ENCODE peak calls at places on chromosome X, in six cellular contexts. One of them, this sample, is unnamed.
A peak's percentile ranks its signal among the peaks of the same experiment; 100 is the strongest.

GRCh38 chrX:53095796-53096195 is 1.9 kb downstream of the KANTR start:
- DNase-seq in uterus: no peak
- DNase-seq in AG09309: no peak
- DNase-seq in PC-3: no peak
- DNase-seq in NCI-H1092 treated with DMSO at 0.1 percent for 48 hours: no peak
- DNase-seq in activated CD4-positive, CD25-positive, alpha-beta regulatory T cell: no peak
- DNase-seq in this sample: no peak

GRCh38 chrX:48461830-48462229 is 8.2 kb downstream of the SLC38A5 start:
- DNase-seq in PC-3: no peak
- DNase-seq in AG09309: no peak
- DNase-seq in NCI-H1092 treated with DMSO at 0.1 percent for 48 hours: no peak
- DNase-seq in activated CD4-positive, CD25-positive, alpha-beta regulatory T cell: no peak
- DNase-seq in uterus: no peak
- DNase-seq in this sample: no peak

GRCh38 chrX:110678591-110678990 is 117.0 kb downstream of the CHRDL1 start:
- DNase-seq in AG09309: no peak
- DNase-seq in NCI-H1092 treated with DMSO at 0.1 percent for 48 hours: peak; percentile 5
- DNase-seq in uterus: no peak
- DNase-seq in activated CD4-positive, CD25-positive, alpha-beta regulatory T cell: no peak
- DNase-seq in PC-3: no peak
- DNase-seq in this sample: no peak

GRCh38 chrX:154125356-154126040 is 18.5 kb upstream of the OPN1LW start:
- DNase-seq in AG09309: no peak
- DNase-seq in activated CD4-positive, CD25-positive, alpha-beta regulatory T cell: no peak
- DNase-seq in PC-3: no peak
- DNase-seq in uterus: no peak
- DNase-seq in NCI-H1092 treated with DMSO at 0.1 percent for 48 hours: no peak
- DNase-seq in this sample: no peak

GRCh38 chrX:116749943-116750342 is 287.2 kb upstream of the CT83 start:
- DNase-seq in NCI-H1092 treated with DMSO at 0.1 percent for 48 hours: peak; percentile 7
- DNase-seq in uterus: no peak
- DNase-seq in activated CD4-positive, CD25-positive, alpha-beta regulatory T cell: no peak
- DNase-seq in AG09309: peak; percentile 10
- DNase-seq in PC-3: no peak
- DNase-seq in this sample: no peak

GRCh38 chrX:43560247-43560946 is 95.7 kb upstream of the MAOA start:
- DNase-seq in NCI-H1092 treated with DMSO at 0.1 percent for 48 hours: peak; percentile 17
- DNase-seq in activated CD4-positive, CD25-positive, alpha-beta regulatory T cell: no peak
- DNase-seq in PC-3: no peak
- DNase-seq in AG09309: no peak
- DNase-seq in uterus: no peak
- DNase-seq in this sample: no peak

GRCh38 chrX:151228935-151229334 is 52.6 kb downstream of the GPR50 start:
- DNase-seq in uterus: no peak
- DNase-seq in activated CD4-positive, CD25-positive, alpha-beta regulatory T cell: no peak
- DNase-seq in PC-3: no peak
- DNase-seq in AG09309: no peak
- DNase-seq in NCI-H1092 treated with DMSO at 0.1 percent for 48 hours: no peak
- DNase-seq in this sample: no peak

GRCh38 chrX:9958183-9958582 is 9.0 kb upstream of the CLDN34 start:
- DNase-seq in PC-3: no peak
- DNase-seq in uterus: no peak
- DNase-seq in AG09309: no peak
- DNase-seq in NCI-H1092 treated with DMSO at 0.1 percent for 48 hours: no peak
- DNase-seq in activated CD4-positive, CD25-positive, alpha-beta regulatory T cell: no peak
- DNase-seq in this sample: no peak

GRCh38 chrX:3393581-3394111 is 47.2 kb upstream of the MXRA5 start:
- DNase-seq in activated CD4-positive, CD25-positive, alpha-beta regulatory T cell: no peak
- DNase-seq in PC-3: no peak
- DNase-seq in AG09309: peak; percentile 74
- DNase-seq in uterus: no peak
- DNase-seq in NCI-H1092 treated with DMSO at 0.1 percent for 48 hours: no peak
- DNase-seq in this sample: no peak

GRCh38 chrX:378443-378842 is 8.3 kb downstream of the PPP2R3B start:
- DNase-seq in PC-3: no peak
- DNase-seq in AG09309: no peak
- DNase-seq in NCI-H1092 treated with DMSO at 0.1 percent for 48 hours: no peak
- DNase-seq in uterus: no peak
- DNase-seq in activated CD4-positive, CD25-positive, alpha-beta regulatory T cell: no peak
- DNase-seq in this sample: peak; percentile 26

GRCh38 chrX:136475236-136475635 is 12.5 kb upstream of the BRS3 start:
- DNase-seq in PC-3: no peak
- DNase-seq in uterus: no peak
- DNase-seq in AG09309: no peak
- DNase-seq in activated CD4-positive, CD25-positive, alpha-beta regulatory T cell: no peak
- DNase-seq in NCI-H1092 treated with DMSO at 0.1 percent for 48 hours: no peak
- DNase-seq in this sample: no peak

GRCh38 chrX:18348047-18348446 is 6.4 kb downstream of the SCML2 start:
- DNase-seq in PC-3: peak; percentile 64
- DNase-seq in activated CD4-positive, CD25-positive, alpha-beta regulatory T cell: no peak
- DNase-seq in NCI-H1092 treated with DMSO at 0.1 percent for 48 hours: no peak
- DNase-seq in uterus: no peak
- DNase-seq in AG09309: no peak
- DNase-seq in this sample: no peak

GRCh38 chrX:72572248-72573157 is at the start of gene HDAC8:
- DNase-seq in activated CD4-positive, CD25-positive, alpha-beta regulatory T cell: peak; percentile 7
- DNase-seq in uterus: peak; percentile 57
- DNase-seq in AG09309: peak; percentile 27
- DNase-seq in PC-3: peak; percentile 80
- DNase-seq in NCI-H1092 treated with DMSO at 0.1 percent for 48 hours: peak; percentile 90
- DNase-seq in this sample: peak; percentile 29

GRCh38 chrX:129642641-129643040 is 12.1 kb downstream of the APLN start:
- DNase-seq in uterus: no peak
- DNase-seq in activated CD4-positive, CD25-positive, alpha-beta regulatory T cell: no peak
- DNase-seq in NCI-H1092 treated with DMSO at 0.1 percent for 48 hours: no peak
- DNase-seq in AG09309: no peak
- DNase-seq in PC-3: no peak
- DNase-seq in this sample: no peak

GRCh38 chrX:2894885-2895292 is 34.2 kb downstream of the ARSD start:
- DNase-seq in uterus: peak; percentile 23
- DNase-seq in activated CD4-positive, CD25-positive, alpha-beta regulatory T cell: no peak
- DNase-seq in AG09309: peak; percentile 13
- DNase-seq in NCI-H1092 treated with DMSO at 0.1 percent for 48 hours: no peak
- DNase-seq in PC-3: peak; percentile 7
- DNase-seq in this sample: no peak

GRCh38 chrX:24293412-24293811 is 20.5 kb downstream of the SUPT20HL2 start:
- DNase-seq in PC-3: no peak
- DNase-seq in activated CD4-positive, CD25-positive, alpha-beta regulatory T cell: no peak
- DNase-seq in uterus: no peak
- DNase-seq in NCI-H1092 treated with DMSO at 0.1 percent for 48 hours: no peak
- DNase-seq in AG09309: no peak
- DNase-seq in this sample: no peak

GRCh38 chrX:43386872-43387271 is 269.2 kb upstream of the MAOA start:
- DNase-seq in activated CD4-positive, CD25-positive, alpha-beta regulatory T cell: no peak
- DNase-seq in uterus: no peak
- DNase-seq in AG09309: no peak
- DNase-seq in NCI-H1092 treated with DMSO at 0.1 percent for 48 hours: no peak
- DNase-seq in PC-3: no peak
- DNase-seq in this sample: no peak

GRCh38 chrX:56462389-56462788 is 101.0 kb upstream of the UBQLN2 start:
- DNase-seq in NCI-H1092 treated with DMSO at 0.1 percent for 48 hours: no peak
- DNase-seq in activated CD4-positive, CD25-positive, alpha-beta regulatory T cell: no peak
- DNase-seq in uterus: no peak
- DNase-seq in PC-3: no peak
- DNase-seq in AG09309: no peak
- DNase-seq in this sample: no peak

GRCh38 chrX:47351706-47352105 is 18.7 kb upstream of the ZNF157 start:
- DNase-seq in PC-3: peak; percentile 34
- DNase-seq in AG09309: no peak
- DNase-seq in uterus: no peak
- DNase-seq in activated CD4-positive, CD25-positive, alpha-beta regulatory T cell: no peak
- DNase-seq in NCI-H1092 treated with DMSO at 0.1 percent for 48 hours: no peak
- DNase-seq in this sample: no peak

GRCh38 chrX:107374116-107374515 is 75.3 kb upstream of the FRMPD3 start:
- DNase-seq in AG09309: no peak
- DNase-seq in NCI-H1092 treated with DMSO at 0.1 percent for 48 hours: no peak
- DNase-seq in PC-3: no peak
- DNase-seq in activated CD4-positive, CD25-positive, alpha-beta regulatory T cell: no peak
- DNase-seq in uterus: no peak
- DNase-seq in this sample: no peak

GRCh38 chrX:103149652-103150051 is 56.7 kb upstream of the NXF3 start:
- DNase-seq in activated CD4-positive, CD25-positive, alpha-beta regulatory T cell: no peak
- DNase-seq in AG09309: no peak
- DNase-seq in NCI-H1092 treated with DMSO at 0.1 percent for 48 hours: no peak
- DNase-seq in PC-3: no peak
- DNase-seq in uterus: no peak
- DNase-seq in this sample: no peak

GRCh38 chrX:130118941-130119640 is 8.8 kb upstream of the ELF4 start:
- DNase-seq in NCI-H1092 treated with DMSO at 0.1 percent for 48 hours: no peak
- DNase-seq in AG09309: no peak
- DNase-seq in uterus: peak; percentile 38
- DNase-seq in activated CD4-positive, CD25-positive, alpha-beta regulatory T cell: no peak
- DNase-seq in PC-3: no peak
- DNase-seq in this sample: no peak

GRCh38 chrX:56068274-56068758 is 163.8 kb upstream of the KLF8 start:
- DNase-seq in PC-3: no peak
- DNase-seq in AG09309: no peak
- DNase-seq in uterus: no peak
- DNase-seq in activated CD4-positive, CD25-positive, alpha-beta regulatory T cell: no peak
- DNase-seq in NCI-H1092 treated with DMSO at 0.1 percent for 48 hours: no peak
- DNase-seq in this sample: peak; percentile 2

GRCh38 chrX:7316280-7316679 is 168.3 kb upstream of the PUDP start:
- DNase-seq in PC-3: peak; percentile 53
- DNase-seq in uterus: no peak
- DNase-seq in activated CD4-positive, CD25-positive, alpha-beta regulatory T cell: no peak
- DNase-seq in NCI-H1092 treated with DMSO at 0.1 percent for 48 hours: no peak
- DNase-seq in AG09309: no peak
- DNase-seq in this sample: no peak

GRCh38 chrX:128020701-128021100 is 31.5 kb downstream of the ACTRT1 start:
- DNase-seq in PC-3: peak; percentile 90
- DNase-seq in uterus: no peak
- DNase-seq in AG09309: no peak
- DNase-seq in activated CD4-positive, CD25-positive, alpha-beta regulatory T cell: no peak
- DNase-seq in NCI-H1092 treated with DMSO at 0.1 percent for 48 hours: no peak
- DNase-seq in this sample: no peak

GRCh38 chrX:27336466-27337091 is 126.6 kb downstream of the PPP4R3C start:
- DNase-seq in AG09309: no peak
- DNase-seq in PC-3: peak; percentile 60
- DNase-seq in uterus: no peak
- DNase-seq in activated CD4-positive, CD25-positive, alpha-beta regulatory T cell: no peak
- DNase-seq in NCI-H1092 treated with DMSO at 0.1 percent for 48 hours: peak; percentile 23
- DNase-seq in this sample: no peak

GRCh38 chrX:49192722-49193328 is 6.7 kb upstream of the PRICKLE3 start:
- DNase-seq in activated CD4-positive, CD25-positive, alpha-beta regulatory T cell: no peak
- DNase-seq in NCI-H1092 treated with DMSO at 0.1 percent for 48 hours: peak; percentile 29
- DNase-seq in uterus: no peak
- DNase-seq in AG09309: no peak
- DNase-seq in PC-3: peak; percentile 41
- DNase-seq in this sample: no peak

GRCh38 chrX:71198066-71198465 is 25.0 kb upstream of the GJB1 start:
- DNase-seq in PC-3: no peak
- DNase-seq in NCI-H1092 treated with DMSO at 0.1 percent for 48 hours: no peak
- DNase-seq in activated CD4-positive, CD25-positive, alpha-beta regulatory T cell: no peak
- DNase-seq in AG09309: no peak
- DNase-seq in uterus: no peak
- DNase-seq in this sample: peak; percentile 8

GRCh38 chrX:28177202-28177601 is 196.0 kb upstream of the DCAF8L1 start:
- DNase-seq in activated CD4-positive, CD25-positive, alpha-beta regulatory T cell: no peak
- DNase-seq in AG09309: no peak
- DNase-seq in PC-3: peak; percentile 57
- DNase-seq in uterus: no peak
- DNase-seq in NCI-H1092 treated with DMSO at 0.1 percent for 48 hours: no peak
- DNase-seq in this sample: no peak

GRCh38 chrX:110858565-110858964 is 62.9 kb upstream of the CHRDL1 start:
- DNase-seq in NCI-H1092 treated with DMSO at 0.1 percent for 48 hours: no peak
- DNase-seq in AG09309: no peak
- DNase-seq in uterus: no peak
- DNase-seq in PC-3: no peak
- DNase-seq in activated CD4-positive, CD25-positive, alpha-beta regulatory T cell: no peak
- DNase-seq in this sample: no peak

GRCh38 chrX:53088136-53088974 is 5.6 kb upstream of the KANTR start:
- DNase-seq in NCI-H1092 treated with DMSO at 0.1 percent for 48 hours: peak; percentile 90
- DNase-seq in PC-3: peak; percentile 89
- DNase-seq in activated CD4-positive, CD25-positive, alpha-beta regulatory T cell: peak; percentile 43
- DNase-seq in AG09309: peak; percentile 38
- DNase-seq in uterus: peak; percentile 90
- DNase-seq in this sample: peak; percentile 80

GRCh38 chrX:46575586-46575985 is 2.0 kb downstream of the CHST7 start:
- DNase-seq in PC-3: peak; percentile 26
- DNase-seq in AG09309: no peak
- DNase-seq in uterus: no peak
- DNase-seq in activated CD4-positive, CD25-positive, alpha-beta regulatory T cell: no peak
- DNase-seq in NCI-H1092 treated with DMSO at 0.1 percent for 48 hours: no peak
- DNase-seq in this sample: no peak

GRCh38 chrX:7462110-7462509 is 314.2 kb upstream of the PUDP start:
- DNase-seq in AG09309: no peak
- DNase-seq in activated CD4-positive, CD25-positive, alpha-beta regulatory T cell: no peak
- DNase-seq in NCI-H1092 treated with DMSO at 0.1 percent for 48 hours: no peak
- DNase-seq in uterus: no peak
- DNase-seq in PC-3: no peak
- DNase-seq in this sample: no peak

GRCh38 chrX:53186363-53186762 is 38.6 kb downstream of the KDM5C start:
- DNase-seq in activated CD4-positive, CD25-positive, alpha-beta regulatory T cell: no peak
- DNase-seq in AG09309: no peak
- DNase-seq in NCI-H1092 treated with DMSO at 0.1 percent for 48 hours: no peak
- DNase-seq in PC-3: peak; percentile 79
- DNase-seq in uterus: no peak
- DNase-seq in this sample: no peak

GRCh38 chrX:133005038-133005437 is 46.6 kb upstream of the HS6ST2 start:
- DNase-seq in uterus: no peak
- DNase-seq in AG09309: no peak
- DNase-seq in NCI-H1092 treated with DMSO at 0.1 percent for 48 hours: peak; percentile 4
- DNase-seq in PC-3: peak; percentile 48
- DNase-seq in activated CD4-positive, CD25-positive, alpha-beta regulatory T cell: no peak
- DNase-seq in this sample: no peak

GRCh38 chrX:39550795-39551361 is 546.9 kb downstream of the BCOR start:
- DNase-seq in activated CD4-positive, CD25-positive, alpha-beta regulatory T cell: no peak
- DNase-seq in AG09309: no peak
- DNase-seq in uterus: no peak
- DNase-seq in PC-3: no peak
- DNase-seq in NCI-H1092 treated with DMSO at 0.1 percent for 48 hours: no peak
- DNase-seq in this sample: no peak

GRCh38 chrX:10325606-10326005 is 168.8 kb downstream of the CLCN4 start:
- DNase-seq in AG09309: peak; percentile 7
- DNase-seq in uterus: no peak
- DNase-seq in activated CD4-positive, CD25-positive, alpha-beta regulatory T cell: no peak
- DNase-seq in NCI-H1092 treated with DMSO at 0.1 percent for 48 hours: no peak
- DNase-seq in PC-3: no peak
- DNase-seq in this sample: no peak

GRCh38 chrX:25021132-25021498 is 5.3 kb upstream of the ARX start:
- DNase-seq in AG09309: no peak
- DNase-seq in uterus: no peak
- DNase-seq in NCI-H1092 treated with DMSO at 0.1 percent for 48 hours: no peak
- DNase-seq in PC-3: no peak
- DNase-seq in activated CD4-positive, CD25-positive, alpha-beta regulatory T cell: no peak
- DNase-seq in this sample: no peak

GRCh38 chrX:23394421-23394820 is 59.8 kb downstream of the PTCHD1 start:
- DNase-seq in uterus: no peak
- DNase-seq in PC-3: peak; percentile 43
- DNase-seq in activated CD4-positive, CD25-positive, alpha-beta regulatory T cell: no peak
- DNase-seq in NCI-H1092 treated with DMSO at 0.1 percent for 48 hours: peak; percentile 1
- DNase-seq in AG09309: no peak
- DNase-seq in this sample: no peak

This sample was measured in naive thymus-derived CD4-positive, alpha-beta T cell.